ENCODE peak calls at places on chromosomes 5 and 9, in ten cellular contexts. A is endodermal cell; D is endothelial cell; G is stimulated activated effector memory CD8-positive, alpha-beta T cell treated with anti-CD3 and anti-CD28 coated beads, Interleukin-12 subunit alpha, Interleukin-12 subunit beta, amount 100 ng/mL, for 72 hours; W is NCI-H1436; H is MV-4-11; T is left ventricle myocardium inferior; K is body of pancreas; O is stimulated activated naive CD4-positive, alpha-beta T cell; L is kidney tubule cell. N is an unnamed sample.

GRCh38 chr5:5422819-5423515 is 490 bp downstream of the ICE1 start:
- DNase-seq in A (no peak), D (no peak), G (no peak), W (no peak), H (no peak), T (no peak), K (no peak), O (no peak), L (no peak), N (no peak)

GRCh38 chr5:24475101-24475500 is 169.7 kb downstream of the CDH10 start:
- DNase-seq in A (no peak), D (no peak), G (no peak), W (no peak), H (no peak), T (no peak), K (no peak), O (no peak), L (no peak), N (no peak)

GRCh38 chr5:172429201-172429940 is 25.0 kb downstream of the SH3PXD2B start:
- DNase-seq in A (no peak), D (no peak), G (no peak), W (no peak), H (peak), T (no peak), K (no peak), O (no peak), L (no peak), N (no peak)

GRCh38 chr9:126526218-126527108 is 87.3 kb upstream of the LMX1B start:
- DNase-seq in A (no peak), D (no peak), G (no peak), W (no peak), H (no peak), T (no peak), K (peak), O (no peak), L (no peak), N (no peak)

GRCh38 chr5:144156767-144157171 is 13.7 kb downstream of the YIPF5 start:
- DNase-seq in A (no peak), D (no peak), G (no peak), W (no peak), H (no peak), T (no peak), K (no peak), O (no peak), L (peak), N (no peak)

GRCh38 chr5:175711472-175712312 is 53.8 kb downstream of the HRH2 start:
- DNase-seq in A (peak), D (no peak), G (no peak), W (no peak), H (no peak), T (no peak), K (no peak), O (no peak), L (no peak), N (no peak)

GRCh38 chr5:33890633-33891032 is 1.2 kb downstream of the ADAMTS12 start:
- DNase-seq in A (peak), D (peak), G (no peak), W (no peak), H (no peak), T (no peak), K (no peak), O (no peak), L (peak), N (no peak)

GRCh38 chr5:119393746-119394145 is 37.9 kb downstream of the TNFAIP8 start:
- DNase-seq in A (no peak), D (no peak), G (no peak), W (no peak), H (no peak), T (no peak), K (no peak), O (no peak), L (peak), N (no peak)

GRCh38 chr9:121009657-121010056 is 40.4 kb downstream of the C5 start:
- DNase-seq in A (no peak), D (no peak), G (no peak), W (no peak), H (peak), T (no peak), K (no peak), O (no peak), L (no peak), N (no peak)

GRCh38 chr5:113524927-113525326 is 11.4 kb downstream of the YTHDC2 start:
- DNase-seq in A (no peak), D (no peak), G (no peak), W (no peak), H (peak), T (no peak), K (no peak), O (no peak), L (no peak), N (no peak)